ENCODE peak calls at places on chromosomes 16 and 17, in nine cellular contexts. One of them, this sample, is unnamed.

GRCh38 chr17:65547253-65547670 is 14.2 kb downstream of the AXIN2 start:
- DNase-seq in astrocyte of the spinal cord: peak
- DNase-seq in A549: no peak
- DNase-seq in fibroblast of villous mesenchyme: no peak
- DNase-seq in Caco-2: peak
- DNase-seq in fibroblast of the aortic adventitia: peak
- DNase-seq in tibial nerve: no peak
- DNase-seq in neural progenitor cell: no peak
- DNase-seq in GM12865: no peak
- DNase-seq in this sample: no peak

GRCh38 chr17:48479014-48479402 is 49.0 kb upstream of the SKAP1 start:
- DNase-seq in A549: no peak
- DNase-seq in fibroblast of villous mesenchyme: no peak
- DNase-seq in astrocyte of the spinal cord: no peak
- DNase-seq in GM12865: no peak
- DNase-seq in tibial nerve: no peak
- DNase-seq in neural progenitor cell: no peak
- DNase-seq in Caco-2: no peak
- DNase-seq in fibroblast of the aortic adventitia: no peak
- DNase-seq in this sample: no peak

GRCh38 chr16:73179671-73180370 is 131.9 kb upstream of the ZFHX3 start:
- DNase-seq in A549: no peak
- DNase-seq in Caco-2: no peak
- DNase-seq in fibroblast of the aortic adventitia: peak
- DNase-seq in GM12865: peak
- DNase-seq in astrocyte of the spinal cord: no peak
- DNase-seq in neural progenitor cell: no peak
- DNase-seq in tibial nerve: no peak
- DNase-seq in fibroblast of villous mesenchyme: no peak
- DNase-seq in this sample: no peak

GRCh38 chr16:11994187-11995119 is 17.9 kb downstream of the SNX29 start:
- DNase-seq in fibroblast of the aortic adventitia: no peak
- DNase-seq in Caco-2: no peak
- DNase-seq in tibial nerve: no peak
- DNase-seq in A549: no peak
- DNase-seq in GM12865: no peak
- DNase-seq in neural progenitor cell: peak
- DNase-seq in fibroblast of villous mesenchyme: no peak
- DNase-seq in astrocyte of the spinal cord: no peak
- DNase-seq in this sample: peak

GRCh38 chr17:68161644-68162428 is 86.0 kb upstream of the AMZ2 start:
- DNase-seq in GM12865: no peak
- DNase-seq in fibroblast of the aortic adventitia: no peak
- DNase-seq in tibial nerve: no peak
- DNase-seq in Caco-2: no peak
- DNase-seq in neural progenitor cell: no peak
- DNase-seq in A549: no peak
- DNase-seq in astrocyte of the spinal cord: no peak
- DNase-seq in fibroblast of villous mesenchyme: no peak
- DNase-seq in this sample: no peak

GRCh38 chr17:47414612-47415011 is 90.9 kb downstream of the EFCAB13 start:
- DNase-seq in astrocyte of the spinal cord: no peak
- DNase-seq in Caco-2: no peak
- DNase-seq in fibroblast of villous mesenchyme: no peak
- DNase-seq in GM12865: no peak
- DNase-seq in A549: no peak
- DNase-seq in tibial nerve: no peak
- DNase-seq in fibroblast of the aortic adventitia: no peak
- DNase-seq in neural progenitor cell: no peak
- DNase-seq in this sample: no peak

GRCh38 chr17:74671031-74671771 is 41.5 kb downstream of the CD300LF start:
- DNase-seq in Caco-2: peak
- DNase-seq in fibroblast of villous mesenchyme: peak
- DNase-seq in fibroblast of the aortic adventitia: peak
- DNase-seq in astrocyte of the spinal cord: peak
- DNase-seq in tibial nerve: peak
- DNase-seq in GM12865: peak
- DNase-seq in A549: peak
- DNase-seq in neural progenitor cell: peak
- DNase-seq in this sample: peak

GRCh38 chr17:81712468-81713003 is 452 bp downstream of the SLC25A10 start:
- DNase-seq in A549: peak
- DNase-seq in Caco-2: peak
- DNase-seq in astrocyte of the spinal cord: no peak
- DNase-seq in fibroblast of villous mesenchyme: no peak
- DNase-seq in neural progenitor cell: peak
- DNase-seq in fibroblast of the aortic adventitia: no peak
- DNase-seq in GM12865: no peak
- DNase-seq in tibial nerve: no peak
- DNase-seq in this sample: no peak

GRCh38 chr17:15659663-15660062 is 24.4 kb downstream of the TRIM16 start:
- DNase-seq in neural progenitor cell: no peak
- DNase-seq in A549: no peak
- DNase-seq in GM12865: no peak
- DNase-seq in tibial nerve: no peak
- DNase-seq in fibroblast of villous mesenchyme: no peak
- DNase-seq in Caco-2: peak
- DNase-seq in fibroblast of the aortic adventitia: no peak
- DNase-seq in astrocyte of the spinal cord: no peak
- DNase-seq in this sample: no peak

GRCh38 chr17:15663176-15663575 is 20.9 kb downstream of the TRIM16 start:
- DNase-seq in neural progenitor cell: no peak
- DNase-seq in astrocyte of the spinal cord: no peak
- DNase-seq in A549: no peak
- DNase-seq in fibroblast of villous mesenchyme: no peak
- DNase-seq in fibroblast of the aortic adventitia: no peak
- DNase-seq in GM12865: no peak
- DNase-seq in Caco-2: no peak
- DNase-seq in tibial nerve: no peak
- DNase-seq in this sample: no peak

GRCh38 chr17:15663691-15664090 is 20.4 kb downstream of the TRIM16 start:
- DNase-seq in tibial nerve: no peak
- DNase-seq in Caco-2: no peak
- DNase-seq in astrocyte of the spinal cord: no peak
- DNase-seq in A549: no peak
- DNase-seq in fibroblast of the aortic adventitia: no peak
- DNase-seq in GM12865: no peak
- DNase-seq in fibroblast of villous mesenchyme: no peak
- DNase-seq in neural progenitor cell: no peak
- DNase-seq in this sample: no peak

GRCh38 chr17:15660077-15660476 is 24.0 kb downstream of the TRIM16 start:
- DNase-seq in tibial nerve: no peak
- DNase-seq in GM12865: no peak
- DNase-seq in fibroblast of villous mesenchyme: no peak
- DNase-seq in fibroblast of the aortic adventitia: no peak
- DNase-seq in astrocyte of the spinal cord: no peak
- DNase-seq in neural progenitor cell: no peak
- DNase-seq in Caco-2: no peak
- DNase-seq in A549: no peak
- DNase-seq in this sample: no peak

DNA sequence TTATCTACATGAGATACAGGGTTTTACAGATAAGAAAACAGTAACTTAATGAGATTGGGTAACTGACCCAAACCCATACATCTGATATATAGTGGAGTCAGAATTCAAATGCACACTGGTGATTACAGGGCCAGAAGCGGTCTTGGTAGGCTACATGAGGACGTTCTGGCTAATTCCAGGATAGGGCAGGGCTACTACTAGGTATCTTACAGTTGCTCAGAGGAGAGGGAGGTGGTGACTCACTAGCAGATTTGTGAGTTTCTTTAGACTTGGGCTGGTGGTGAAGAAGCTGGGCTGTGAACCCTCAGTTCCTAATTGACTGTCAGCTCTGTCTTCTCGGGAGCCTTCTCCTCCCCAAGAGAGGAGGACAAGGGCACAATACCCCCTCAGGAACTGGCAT is 21.4 kb downstream of the TRIM16 start:
- DNase-seq in fibroblast of villous mesenchyme: no peak
- DNase-seq in GM12865: no peak
- DNase-seq in tibial nerve: no peak
- DNase-seq in astrocyte of the spinal cord: no peak
- DNase-seq in neural progenitor cell: no peak
- DNase-seq in A549: no peak
- DNase-seq in Caco-2: no peak
- DNase-seq in fibroblast of the aortic adventitia: no peak
- DNase-seq in this sample: no peak
- H3K4me3 ChIP-seq in fibroblast of villous mesenchyme: no peak
- H3K4me3 ChIP-seq in GM12865: no peak
- H3K4me3 ChIP-seq in tibial nerve: no peak
- H3K4me3 ChIP-seq in astrocyte of the spinal cord: no peak
- H3K4me3 ChIP-seq in neural progenitor cell: no peak
- H3K4me3 ChIP-seq in A549: no peak
- H3K4me3 ChIP-seq in Caco-2: no peak
- H3K4me3 ChIP-seq in fibroblast of the aortic adventitia: no peak
- H3K4me3 ChIP-seq in this sample: no peak

GRCh38 chr17:40615295-40615988 is 32.2 kb downstream of the SMARCE1 start:
- DNase-seq in neural progenitor cell: peak
- DNase-seq in A549: peak
- DNase-seq in fibroblast of the aortic adventitia: peak
- DNase-seq in astrocyte of the spinal cord: peak
- DNase-seq in tibial nerve: no peak
- DNase-seq in fibroblast of villous mesenchyme: peak
- DNase-seq in Caco-2: peak
- DNase-seq in GM12865: peak
- DNase-seq in this sample: no peak
- TF ChIP-seq CTCF in neural progenitor cell: peak
- TF ChIP-seq CTCF in A549: peak
- TF ChIP-seq CTCF in fibroblast of the aortic adventitia: peak
- TF ChIP-seq CTCF in astrocyte of the spinal cord: peak
- TF ChIP-seq CTCF in tibial nerve: peak
- TF ChIP-seq CTCF in fibroblast of villous mesenchyme: peak
- TF ChIP-seq CTCF in Caco-2: peak
- TF ChIP-seq CTCF in GM12865: peak
- TF ChIP-seq CTCF in this sample: no peak

DNA sequence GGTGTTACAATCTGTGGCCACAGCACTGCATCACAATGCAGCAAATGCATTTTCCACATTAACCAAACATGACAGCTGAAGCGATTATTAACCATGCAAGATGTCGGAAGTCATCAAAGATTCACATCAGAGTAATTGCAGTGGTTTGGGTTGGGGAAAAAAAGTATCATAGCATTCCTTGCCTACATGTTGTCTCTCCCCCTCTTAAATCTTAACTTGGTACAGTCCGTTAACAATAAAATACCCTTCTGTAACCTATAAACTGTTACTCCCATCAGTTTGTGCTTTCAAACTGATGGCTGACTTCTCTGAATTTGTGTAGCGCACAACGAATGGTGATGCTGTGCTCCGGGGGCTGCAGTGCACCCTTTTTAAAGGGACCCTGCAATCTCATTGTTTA is 51.6 kb downstream of the NUP93 start:
- DNase-seq in A549: no peak
- DNase-seq in astrocyte of the spinal cord: peak
- DNase-seq in fibroblast of villous mesenchyme: no peak
- DNase-seq in tibial nerve: no peak
- DNase-seq in GM12865: no peak
- DNase-seq in fibroblast of the aortic adventitia: no peak
- DNase-seq in neural progenitor cell: no peak
- DNase-seq in Caco-2: no peak
- DNase-seq in this sample: no peak
- H3K4me3 ChIP-seq in A549: no peak
- H3K4me3 ChIP-seq in astrocyte of the spinal cord: no peak
- H3K4me3 ChIP-seq in fibroblast of villous mesenchyme: no peak
- H3K4me3 ChIP-seq in tibial nerve: no peak
- H3K4me3 ChIP-seq in GM12865: no peak
- H3K4me3 ChIP-seq in fibroblast of the aortic adventitia: no peak
- H3K4me3 ChIP-seq in neural progenitor cell: peak
- H3K4me3 ChIP-seq in Caco-2: no peak
- H3K4me3 ChIP-seq in this sample: no peak

DNA sequence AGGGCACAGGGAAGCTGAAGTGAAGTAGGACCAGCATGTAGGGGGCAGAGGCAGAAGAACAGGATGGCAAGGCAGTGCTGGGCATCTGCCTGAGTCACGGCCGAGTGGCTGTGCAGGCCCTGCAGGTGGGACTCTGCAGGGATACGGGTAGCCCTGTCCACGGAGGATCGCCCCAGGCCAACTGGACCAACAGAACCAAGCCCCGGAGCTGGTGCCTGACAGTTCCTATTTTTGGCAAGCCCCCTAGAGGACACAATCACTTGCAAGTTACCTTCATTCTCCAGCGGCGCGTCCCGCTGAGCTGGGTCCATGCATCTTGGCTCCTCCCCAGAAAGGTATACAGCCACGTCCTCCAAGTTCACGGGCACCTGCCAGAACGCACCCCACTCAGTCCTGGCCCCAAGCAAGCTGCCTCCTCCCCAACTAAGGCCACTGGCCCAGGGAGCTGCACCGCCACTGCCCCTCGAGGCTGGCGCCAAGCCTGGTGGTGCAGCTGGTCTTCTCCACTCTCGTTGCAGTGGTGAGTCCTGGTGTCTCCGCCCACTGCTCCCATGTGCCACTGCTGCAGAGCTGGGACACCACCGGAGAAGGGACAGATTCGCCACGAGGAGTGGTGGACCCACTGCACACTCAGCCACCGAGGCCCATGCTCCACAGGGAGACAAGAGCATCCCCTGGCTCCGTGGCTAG is 6.6 kb downstream of the ZNF500 start:
- DNase-seq in astrocyte of the spinal cord: no peak
- DNase-seq in fibroblast of villous mesenchyme: no peak
- DNase-seq in A549: no peak
- DNase-seq in neural progenitor cell: no peak
- DNase-seq in fibroblast of the aortic adventitia: no peak
- DNase-seq in GM12865: no peak
- DNase-seq in tibial nerve: no peak
- DNase-seq in Caco-2: no peak
- DNase-seq in this sample: no peak
- TF ChIP-seq CTCF in astrocyte of the spinal cord: no peak
- TF ChIP-seq CTCF in fibroblast of villous mesenchyme: no peak
- TF ChIP-seq CTCF in A549: no peak
- TF ChIP-seq CTCF in neural progenitor cell: no peak
- TF ChIP-seq CTCF in fibroblast of the aortic adventitia: no peak
- TF ChIP-seq CTCF in GM12865: no peak
- TF ChIP-seq CTCF in tibial nerve: no peak
- TF ChIP-seq CTCF in Caco-2: no peak
- TF ChIP-seq CTCF in this sample: no peak

DNA sequence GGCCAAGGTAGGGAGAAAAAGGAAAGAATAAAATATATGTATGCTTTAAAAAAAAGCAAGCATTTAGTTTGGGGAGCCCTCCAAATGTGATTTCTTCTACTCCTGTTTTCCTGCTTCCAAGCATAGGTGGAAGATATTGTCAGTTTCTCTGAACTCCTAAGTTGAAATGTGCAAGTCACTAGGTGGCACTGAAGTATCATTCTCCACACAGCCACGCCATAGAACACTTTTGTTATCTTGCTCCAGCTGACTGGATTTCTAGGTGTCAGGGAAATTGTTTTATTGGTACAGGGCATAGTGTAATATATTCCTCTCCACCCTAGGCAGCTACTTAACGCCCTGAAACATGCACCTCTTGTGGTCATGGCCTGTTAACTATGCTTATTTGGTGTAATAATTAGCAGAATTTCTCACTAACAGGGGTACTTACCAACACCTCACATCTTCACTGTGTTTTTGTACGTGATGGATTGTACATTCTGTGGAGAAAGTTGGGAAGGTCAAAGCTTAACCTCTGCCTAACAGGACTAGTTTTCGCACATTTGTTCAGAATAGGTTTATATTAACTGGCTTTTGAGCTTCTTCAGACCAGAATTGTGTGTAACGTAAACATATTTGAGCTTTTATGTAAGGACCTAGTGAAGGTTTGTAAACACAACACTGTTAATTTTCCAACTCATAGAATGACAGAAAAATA is 69.3 kb downstream of the FTO start:
- DNase-seq in Caco-2: peak
- DNase-seq in fibroblast of villous mesenchyme: peak
- DNase-seq in A549: peak
- DNase-seq in astrocyte of the spinal cord: peak
- DNase-seq in tibial nerve: no peak
- DNase-seq in fibroblast of the aortic adventitia: peak
- DNase-seq in neural progenitor cell: peak
- DNase-seq in GM12865: peak
- DNase-seq in this sample: no peak
- H3K4me3 ChIP-seq in Caco-2: no peak
- H3K4me3 ChIP-seq in fibroblast of villous mesenchyme: no peak
- H3K4me3 ChIP-seq in A549: no peak
- H3K4me3 ChIP-seq in astrocyte of the spinal cord: no peak
- H3K4me3 ChIP-seq in tibial nerve: no peak
- H3K4me3 ChIP-seq in fibroblast of the aortic adventitia: no peak
- H3K4me3 ChIP-seq in neural progenitor cell: no peak
- H3K4me3 ChIP-seq in GM12865: no peak
- H3K4me3 ChIP-seq in this sample: no peak

This sample was measured in ascending aorta.